ENCODE peak calls at places on chromosomes 7 and 10, in six cellular contexts. K is effector memory CD4-positive, alpha-beta T cell; M is tibial artery; A is right cardiac atrium; Q is stomach; X is psoas muscle. J is an unnamed sample. For H3K4me1 and H3K27me3, the result is how much of the 10 kb centered on the place peaks cover.

GRCh38 chr7:96034940-96035727 is 262.8 kb downstream of the DYNC1I1 start:
- DNase-seq in K (no peak), M (no peak), A (no peak), Q (no peak), X (peak), J (no peak)

GRCh38 chr7:139294951-139295555 is 46.1 kb upstream of the FMC1 start:
- DNase-seq in K (no peak), M (no peak), A (no peak), Q (no peak), X (no peak), J (no peak)

GRCh38 chr7:73870041-73870492 is 9.1 kb downstream of the TMEM270 start:
- DNase-seq in K (no peak), M (peak), A (peak), Q (no peak), X (no peak), J (peak)

GRCh38 chr7:11698273-11698930 is 133.6 kb downstream of the THSD7A start:
- DNase-seq in K (no peak), M (no peak), A (no peak), Q (no peak), X (no peak), J (no peak)

GRCh38 chr7:2862831-2863361 is 18.8 kb upstream of the GNA12 start:
- DNase-seq in K (no peak), M (no peak), A (peak), Q (no peak), X (no peak), J (no peak)

GRCh38 chr10:33422779-33423520 is 88.5 kb upstream of the NRP1 start:
- DNase-seq in K (no peak), M (no peak), A (peak), Q (no peak), X (no peak), J (peak)

GRCh38 chr10:43231523-43232078 is 35.3 kb downstream of the RASGEF1A start:
- DNase-seq in K (no peak), M (peak), A (peak), Q (no peak), X (peak), J (no peak)

GRCh38 chr10:23035569-23035968 is 59.8 kb upstream of the MSRB2 start:
- DNase-seq in K (no peak), M (no peak), A (no peak), Q (no peak), X (no peak), J (no peak)

DNA sequence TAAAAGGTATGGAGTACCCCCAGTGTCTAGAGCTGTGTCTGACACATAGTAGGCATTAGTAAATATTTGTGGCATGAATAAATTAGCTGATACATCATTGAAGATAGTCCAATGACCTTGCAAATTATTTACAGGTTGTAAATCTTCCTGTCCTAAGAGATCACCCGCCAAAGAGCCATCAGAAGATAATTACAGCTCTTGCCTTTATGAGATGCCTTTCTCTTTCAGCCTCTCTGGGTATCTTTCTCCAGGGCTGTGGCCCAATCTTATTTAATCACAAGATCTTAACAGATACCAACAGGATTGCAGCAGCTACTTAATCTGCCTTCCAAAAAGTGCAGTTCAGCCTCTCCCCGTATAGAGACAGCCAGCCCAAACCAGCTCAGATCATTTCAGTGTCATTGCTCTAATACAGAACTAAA is 41.5 kb downstream of the MYOF start:
- DNase-seq in K (no peak), M (no peak), A (no peak), Q (no peak), X (no peak), J (no peak)
- H3K4me1 ChIP-seq in K (under half), M (under half), A (under half), Q (half or more), X (under half), J (under half)

GRCh38 chr7:150514748-150515222 is at the start of gene GIMAP7:
- DNase-seq in K (peak), M (peak), A (peak), Q (no peak), X (no peak), J (peak)
- H3K4me3 ChIP-seq in K (peak), M (peak), A (peak), Q (peak), X (peak), J (peak)

GRCh38 chr10:129977794-129978193 is 13.7 kb upstream of the EBF3 start:
- DNase-seq in K (no peak), M (no peak), A (no peak), Q (no peak), X (no peak), J (no peak)
- H3K27me3 ChIP-seq in K (under half), M (under half), A (under half), Q (under half), X (under half), J (under half)

GRCh38 chr10:69897417-69897816 is 95.7 kb downstream of the COL13A1 start:
- DNase-seq in K (no peak), M (no peak), A (no peak), Q (no peak), X (no peak), J (no peak)
- H3K4me1 ChIP-seq in K (under half), M (under half), A (under half), Q (under half), X (under half), J (under half)